ENCODE peak calls at places on chromosomes 11 and 22, in four cellular contexts. One of them, this sample, is unnamed.

GRCh38 chr11:69003301-69003865 is 9.7 kb downstream of the MRGPRF start:
- DNase-seq in A549: no peak
- DNase-seq in GM12878: no peak
- DNase-seq in HepG2: no peak
- DNase-seq in this sample: no peak

GRCh38 chr22:20015971-20016733 is 471 bp downstream of the ARVCF start:
- DNase-seq in HepG2: peak; percentile 27
- DNase-seq in GM12878: no peak
- DNase-seq in A549: no peak
- DNase-seq in this sample: peak; percentile 76

GRCh38 chr22:49936973-49937757 is 18.7 kb downstream of the CRELD2 start:
- DNase-seq in A549: no peak
- DNase-seq in HepG2: no peak
- DNase-seq in GM12878: no peak
- DNase-seq in this sample: no peak

GRCh38 chr22:36808611-36809344 is 8.1 kb downstream of the PVALB start:
- DNase-seq in GM12878: no peak
- DNase-seq in HepG2: no peak
- DNase-seq in A549: no peak
- DNase-seq in this sample: no peak

GRCh38 chr22:38513063-38513462 is 7.0 kb upstream of the DDX17 start:
- DNase-seq in HepG2: peak; percentile 42
- DNase-seq in GM12878: no peak
- DNase-seq in A549: no peak
- DNase-seq in this sample: peak; percentile 31

GRCh38 chr11:126083829-126084607 is 21.4 kb upstream of the CDON start:
- DNase-seq in HepG2: no peak
- DNase-seq in GM12878: no peak
- DNase-seq in A549: no peak
- DNase-seq in this sample: no peak

GRCh38 chr11:128716661-128717210 is 22.9 kb downstream of the FLI1 start:
- DNase-seq in A549: no peak
- DNase-seq in GM12878: no peak
- DNase-seq in HepG2: no peak
- DNase-seq in this sample: no peak

GRCh38 chr11:83033972-83034672 is 37.6 kb downstream of the RAB30 start:
- DNase-seq in GM12878: no peak
- DNase-seq in A549: no peak
- DNase-seq in HepG2: no peak
- DNase-seq in this sample: peak; percentile 47

GRCh38 chr11:102633385-102634026 is 8.4 kb upstream of the MMP20 start:
- DNase-seq in GM12878: no peak
- DNase-seq in A549: no peak
- DNase-seq in HepG2: no peak
- DNase-seq in this sample: no peak

GRCh38 chr11:121648306-121648705 is 195.5 kb upstream of the SORL1-AS1 start:
- DNase-seq in GM12878: no peak
- DNase-seq in A549: no peak
- DNase-seq in HepG2: no peak
- DNase-seq in this sample: no peak

GRCh38 chr11:110919241-110919893 is 207.1 kb upstream of the ARHGAP20 start:
- DNase-seq in HepG2: no peak
- DNase-seq in GM12878: no peak
- DNase-seq in A549: no peak
- DNase-seq in this sample: no peak

GRCh38 chr11:126492331-126492730 is 136.8 kb downstream of the ST3GAL4 start:
- DNase-seq in GM12878: no peak
- DNase-seq in HepG2: no peak
- DNase-seq in A549: no peak
- DNase-seq in this sample: no peak

GRCh38 chr11:10108901-10109665 is 184.9 kb downstream of the SBF2 start:
- DNase-seq in A549: no peak
- DNase-seq in GM12878: no peak
- DNase-seq in HepG2: no peak
- DNase-seq in this sample: no peak

GRCh38 chr22:19666663-19667593 is 47.4 kb upstream of the SEPTIN5 start:
- DNase-seq in HepG2: no peak
- DNase-seq in A549: no peak
- DNase-seq in GM12878: no peak
- DNase-seq in this sample: peak; percentile 38

GRCh38 chr11:65380460-65381126 is 1.9 kb downstream of the SLC25A45 start:
- DNase-seq in GM12878: no peak
- DNase-seq in A549: no peak
- DNase-seq in HepG2: no peak
- DNase-seq in this sample: no peak

GRCh38 chr22:46079861-46080821 is 70.2 kb upstream of the PPARA start:
- DNase-seq in GM12878: no peak
- DNase-seq in HepG2: no peak
- DNase-seq in A549: no peak
- DNase-seq in this sample: no peak

GRCh38 chr11:35010656-35011055 is 94.2 kb downstream of the PDHX start:
- DNase-seq in HepG2: no peak
- DNase-seq in A549: no peak
- DNase-seq in GM12878: no peak
- DNase-seq in this sample: no peak

GRCh38 chr11:86818466-86819282 is 18.3 kb downstream of the PRSS23 start:
- DNase-seq in GM12878: peak; percentile 7
- DNase-seq in HepG2: peak; percentile 42
- DNase-seq in A549: peak; percentile 60
- DNase-seq in this sample: peak; percentile 49

GRCh38 chr11:30855383-30856006 is 269.3 kb upstream of the MPPED2 start:
- DNase-seq in A549: no peak
- DNase-seq in HepG2: peak; percentile 2
- DNase-seq in GM12878: no peak
- DNase-seq in this sample: no peak

GRCh38 chr22:18954333-18954732 is 18.2 kb upstream of the PRODH start:
- DNase-seq in HepG2: peak; percentile 18
- DNase-seq in A549: peak; percentile 22
- DNase-seq in GM12878: no peak
- DNase-seq in this sample: peak; percentile 73

GRCh38 chr11:16737860-16738197 is 618 bp upstream of the C11orf58 start:
- DNase-seq in HepG2: peak; percentile 22
- DNase-seq in A549: peak; percentile 15
- DNase-seq in GM12878: no peak
- DNase-seq in this sample: no peak

GRCh38 chr22:22432937-22433336 is 75.6 kb downstream of the ZNF280B start:
- DNase-seq in A549: no peak
- DNase-seq in GM12878: no peak
- DNase-seq in HepG2: no peak
- DNase-seq in this sample: no peak

GRCh38 chr22:19884954-19885751 is 30.5 kb upstream of the GNB1L start:
- DNase-seq in A549: no peak
- DNase-seq in GM12878: no peak
- DNase-seq in HepG2: no peak
- DNase-seq in this sample: no peak

GRCh38 chr11:63489879-63490278 is 1.1 kb downstream of the PLAAT5 start:
- DNase-seq in A549: no peak
- DNase-seq in GM12878: no peak
- DNase-seq in HepG2: no peak
- DNase-seq in this sample: no peak

GRCh38 chr11:65927904-65928397 is 8.7 kb downstream of the DRAP1 start:
- DNase-seq in GM12878: peak; percentile 84
- DNase-seq in HepG2: no peak
- DNase-seq in A549: no peak
- DNase-seq in this sample: peak; percentile 56

GRCh38 chr11:95284057-95285052 is 53.4 kb upstream of the SESN3 start:
- DNase-seq in GM12878: no peak
- DNase-seq in HepG2: no peak
- DNase-seq in A549: no peak
- DNase-seq in this sample: no peak

GRCh38 chr11:116461789-116462188 is 311.0 kb downstream of the BUD13 start:
- DNase-seq in A549: no peak
- DNase-seq in GM12878: no peak
- DNase-seq in HepG2: no peak
- DNase-seq in this sample: no peak

GRCh38 chr22:17994424-17995108 is 29.8 kb downstream of the MICAL3 start:
- DNase-seq in GM12878: no peak
- DNase-seq in HepG2: no peak
- DNase-seq in A549: no peak
- DNase-seq in this sample: no peak

GRCh38 chr22:49398115-49398514 is 429.6 kb downstream of the BRD1 start:
- DNase-seq in HepG2: no peak
- DNase-seq in A549: no peak
- DNase-seq in GM12878: no peak
- DNase-seq in this sample: no peak

GRCh38 chr11:30916764-30917163 is 330.6 kb upstream of the MPPED2 start:
- DNase-seq in HepG2: no peak
- DNase-seq in GM12878: no peak
- DNase-seq in A549: no peak
- DNase-seq in this sample: no peak

GRCh38 chr22:48612077-48612995 is 1215.3 kb downstream of the BRD1 start:
- DNase-seq in A549: no peak
- DNase-seq in GM12878: no peak
- DNase-seq in HepG2: no peak
- DNase-seq in this sample: no peak

GRCh38 chr11:64245401-64245796 is 1.3 kb downstream of the PPP1R14B start:
- DNase-seq in A549: no peak
- DNase-seq in GM12878: no peak
- DNase-seq in HepG2: no peak
- DNase-seq in this sample: no peak

GRCh38 chr22:48256041-48256739 is 1493.7 kb downstream of the TBC1D22A start:
- DNase-seq in HepG2: no peak
- DNase-seq in GM12878: no peak
- DNase-seq in A549: no peak
- DNase-seq in this sample: no peak

GRCh38 chr22:27391092-27391770 is 410.3 kb downstream of the MN1 start:
- DNase-seq in GM12878: no peak
- DNase-seq in HepG2: no peak
- DNase-seq in A549: no peak
- DNase-seq in this sample: no peak

GRCh38 chr11:2694995-2695939 is 4.5 kb downstream of the KCNQ1OT1 start:
- DNase-seq in A549: no peak
- DNase-seq in GM12878: no peak
- DNase-seq in HepG2: no peak
- DNase-seq in this sample: no peak

GRCh38 chr11:57792060-57792541 is 30.5 kb downstream of the CTNND1 start:
- DNase-seq in A549: no peak
- DNase-seq in GM12878: peak; percentile 93
- DNase-seq in HepG2: no peak
- DNase-seq in this sample: no peak

GRCh38 chr22:25797891-25798290 is 55.9 kb downstream of the MYO18B start:
- DNase-seq in HepG2: no peak
- DNase-seq in GM12878: no peak
- DNase-seq in A549: no peak
- DNase-seq in this sample: no peak

GRCh38 chr11:62604460-62605130 is 2.9 kb upstream of the MTA2 start:
- DNase-seq in A549: no peak
- DNase-seq in GM12878: no peak
- DNase-seq in HepG2: peak; percentile 62
- DNase-seq in this sample: no peak

GRCh38 chr11:23866641-23867040 is 630.2 kb upstream of the LUZP2 start:
- DNase-seq in GM12878: no peak
- DNase-seq in A549: no peak
- DNase-seq in HepG2: no peak
- DNase-seq in this sample: no peak

GRCh38 chr11:122748968-122749687 is 89.2 kb upstream of the CRTAM start:
- DNase-seq in GM12878: peak; percentile 56
- DNase-seq in HepG2: no peak
- DNase-seq in A549: no peak
- DNase-seq in this sample: no peak
- H3K27ac ChIP-seq in GM12878: no peak overlapping the region
- H3K27ac ChIP-seq in HepG2: no peak overlapping the region
- H3K27ac ChIP-seq in A549: no peak overlapping the region
- H3K27ac ChIP-seq in this sample: no peak overlapping the region

GRCh38 chr11:124402326-124402922 is 3.6 kb upstream of the OR8B3 start:
- DNase-seq in HepG2: peak; percentile 56
- DNase-seq in GM12878: no peak
- DNase-seq in A549: peak; percentile 18
- DNase-seq in this sample: peak; percentile 58
- TF ChIP-seq POLR2AphosphoS2 in HepG2: no peak
- TF ChIP-seq POLR2AphosphoS2 in GM12878: no peak
- TF ChIP-seq POLR2AphosphoS2 in A549: no peak
- TF ChIP-seq POLR2AphosphoS2 in this sample: no peak

GRCh38 chr11:124483422-124483821 is 37.9 kb upstream of the OR8B8 start:
- DNase-seq in A549: no peak
- DNase-seq in HepG2: no peak
- DNase-seq in GM12878: no peak
- DNase-seq in this sample: no peak

GRCh38 chr11:124481365-124482323 is 36.1 kb upstream of the OR8B8 start:
- DNase-seq in A549: peak; percentile 2
- DNase-seq in GM12878: no peak
- DNase-seq in HepG2: peak; percentile 9
- DNase-seq in this sample: peak; percentile 38

GRCh38 chr11:124482362-124483147 is 37.1 kb upstream of the OR8B8 start:
- DNase-seq in HepG2: no peak
- DNase-seq in A549: no peak
- DNase-seq in GM12878: no peak
- DNase-seq in this sample: peak; percentile 33
- H3K27ac ChIP-seq in HepG2: no peak overlapping the region
- H3K27ac ChIP-seq in A549: no peak overlapping the region
- H3K27ac ChIP-seq in GM12878: no peak overlapping the region
- H3K27ac ChIP-seq in this sample: peak overlapping the region; percentile 79

GRCh38 chr22:30413001-30413400 is 12.6 kb upstream of the MTFP1 start:
- DNase-seq in A549: no peak
- DNase-seq in HepG2: no peak
- DNase-seq in GM12878: no peak
- DNase-seq in this sample: no peak

GRCh38 chr22:30413745-30414524 is 11.6 kb upstream of the MTFP1 start:
- DNase-seq in A549: no peak
- DNase-seq in HepG2: no peak
- DNase-seq in GM12878: no peak
- DNase-seq in this sample: no peak

GRCh38 chr22:30416843-30417242 is 8.7 kb upstream of the MTFP1 start:
- DNase-seq in GM12878: no peak
- DNase-seq in A549: no peak
- DNase-seq in HepG2: no peak
- DNase-seq in this sample: no peak

GRCh38 chr22:30414525-30415047 is 11.0 kb upstream of the MTFP1 start:
- DNase-seq in GM12878: no peak
- DNase-seq in HepG2: no peak
- DNase-seq in A549: no peak
- DNase-seq in this sample: no peak

GRCh38 chr22:30416403-30416802 is 9.2 kb upstream of the MTFP1 start:
- DNase-seq in GM12878: no peak
- DNase-seq in HepG2: peak; percentile 70
- DNase-seq in A549: no peak
- DNase-seq in this sample: no peak
- TF ChIP-seq POLR2AphosphoS2 in GM12878: no peak
- TF ChIP-seq POLR2AphosphoS2 in HepG2: no peak
- TF ChIP-seq POLR2AphosphoS2 in A549: no peak
- TF ChIP-seq POLR2AphosphoS2 in this sample: no peak

GRCh38 chr22:31691408-31691807 is 29.4 kb upstream of the PISD start:
- DNase-seq in GM12878: no peak
- DNase-seq in A549: no peak
- DNase-seq in HepG2: no peak
- DNase-seq in this sample: no peak

GRCh38 chr22:31695423-31695822 is 33.4 kb upstream of the PISD start:
- DNase-seq in HepG2: no peak
- DNase-seq in GM12878: no peak
- DNase-seq in A549: no peak
- DNase-seq in this sample: no peak

GRCh38 chr22:31692186-31692886 is 30.3 kb upstream of the PISD start:
- DNase-seq in GM12878: no peak
- DNase-seq in HepG2: no peak
- DNase-seq in A549: no peak
- DNase-seq in this sample: no peak
- H3K27ac ChIP-seq in GM12878: no peak overlapping the region
- H3K27ac ChIP-seq in HepG2: no peak overlapping the region
- H3K27ac ChIP-seq in A549: no peak overlapping the region
- H3K27ac ChIP-seq in this sample: no peak overlapping the region